ENCODE peak calls at places on chromosomes 12 and 14, in four cellular contexts. One of them, this sample, is unnamed.

GRCh38 chr12:28742791-28743190 is 406.3 kb upstream of the FAR2 start:
- DNase-seq in uterus: no peak
- DNase-seq in HFF-Myc: no peak
- DNase-seq in neural crest cell: no peak
- DNase-seq in this sample: no peak

GRCh38 chr14:35695647-35696046 is 113.4 kb downstream of the RALGAPA1 start:
- DNase-seq in neural crest cell: no peak
- DNase-seq in HFF-Myc: no peak
- DNase-seq in uterus: no peak
- DNase-seq in this sample: no peak

GRCh38 chr14:71415404-71415690 is 508.1 kb downstream of the PCNX1 start:
- DNase-seq in HFF-Myc: no peak
- DNase-seq in neural crest cell: no peak
- DNase-seq in uterus: no peak
- DNase-seq in this sample: no peak

GRCh38 chr12:6363330-6364036 is 11.9 kb downstream of the SCNN1A start:
- DNase-seq in neural crest cell: no peak
- DNase-seq in HFF-Myc: no peak
- DNase-seq in uterus: peak
- DNase-seq in this sample: peak

GRCh38 chr12:92070864-92071445 is 74.7 kb downstream of the BTG1 start:
- DNase-seq in uterus: peak
- DNase-seq in HFF-Myc: no peak
- DNase-seq in neural crest cell: no peak
- DNase-seq in this sample: no peak

GRCh38 chr12:21248679-21249078 is 86.0 kb downstream of the SLCO1A2 start:
- DNase-seq in neural crest cell: no peak
- DNase-seq in uterus: no peak
- DNase-seq in HFF-Myc: no peak
- DNase-seq in this sample: no peak

GRCh38 chr12:42862055-42862454 is 272.5 kb upstream of the PRICKLE1 start:
- DNase-seq in neural crest cell: no peak
- DNase-seq in uterus: no peak
- DNase-seq in HFF-Myc: no peak
- DNase-seq in this sample: no peak

GRCh38 chr12:90593596-90594290 is 361.2 kb downstream of the CCER1 start:
- DNase-seq in neural crest cell: no peak
- DNase-seq in HFF-Myc: no peak
- DNase-seq in uterus: no peak
- DNase-seq in this sample: no peak

GRCh38 chr12:94041833-94042232 is 106.5 kb upstream of the PLXNC1 start:
- DNase-seq in HFF-Myc: no peak
- DNase-seq in neural crest cell: no peak
- DNase-seq in uterus: no peak
- DNase-seq in this sample: no peak

DNA sequence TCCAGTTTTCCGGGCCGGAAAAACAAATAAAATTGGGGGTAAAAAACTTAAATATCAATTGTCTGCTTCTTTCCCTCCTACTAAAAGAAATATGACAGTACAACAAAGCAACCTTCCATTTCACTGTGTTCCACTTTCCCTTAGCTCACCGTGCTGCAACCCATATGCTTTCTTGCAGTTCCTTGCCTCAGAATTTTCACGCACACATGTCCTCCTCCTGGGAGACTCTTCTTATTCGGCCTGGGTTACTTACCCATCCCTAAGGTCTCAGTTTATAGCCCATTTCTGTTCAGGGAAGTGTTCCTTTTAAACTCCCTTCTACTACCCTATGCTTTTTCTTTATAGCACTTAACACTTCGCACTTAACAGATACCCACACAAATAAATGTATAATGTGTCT is 4.5 kb upstream of the MAGOHB start:
- DNase-seq in neural crest cell: no peak
- DNase-seq in HFF-Myc: no peak
- DNase-seq in uterus: no peak
- DNase-seq in this sample: no peak
- TF ChIP-seq CTCF in neural crest cell: no peak
- TF ChIP-seq CTCF in HFF-Myc: no peak
- TF ChIP-seq CTCF in uterus: no peak
- TF ChIP-seq CTCF in this sample: no peak

GRCh38 chr12:113092478-113093408 is 36.2 kb downstream of the DTX1 start:
- DNase-seq in uterus: no peak
- DNase-seq in neural crest cell: no peak
- DNase-seq in HFF-Myc: no peak
- DNase-seq in this sample: no peak
- TF ChIP-seq CTCF in uterus: no peak
- TF ChIP-seq CTCF in neural crest cell: peak
- TF ChIP-seq CTCF in HFF-Myc: no peak
- TF ChIP-seq CTCF in this sample: no peak

GRCh38 chr14:28773917-28774691 is 7.5 kb downstream of the FOXG1 start:
- DNase-seq in neural crest cell: no peak
- DNase-seq in HFF-Myc: no peak
- DNase-seq in uterus: no peak
- DNase-seq in this sample: no peak
- TF ChIP-seq CTCF in neural crest cell: peak
- TF ChIP-seq CTCF in HFF-Myc: peak
- TF ChIP-seq CTCF in uterus: no peak
- TF ChIP-seq CTCF in this sample: no peak

DNA sequence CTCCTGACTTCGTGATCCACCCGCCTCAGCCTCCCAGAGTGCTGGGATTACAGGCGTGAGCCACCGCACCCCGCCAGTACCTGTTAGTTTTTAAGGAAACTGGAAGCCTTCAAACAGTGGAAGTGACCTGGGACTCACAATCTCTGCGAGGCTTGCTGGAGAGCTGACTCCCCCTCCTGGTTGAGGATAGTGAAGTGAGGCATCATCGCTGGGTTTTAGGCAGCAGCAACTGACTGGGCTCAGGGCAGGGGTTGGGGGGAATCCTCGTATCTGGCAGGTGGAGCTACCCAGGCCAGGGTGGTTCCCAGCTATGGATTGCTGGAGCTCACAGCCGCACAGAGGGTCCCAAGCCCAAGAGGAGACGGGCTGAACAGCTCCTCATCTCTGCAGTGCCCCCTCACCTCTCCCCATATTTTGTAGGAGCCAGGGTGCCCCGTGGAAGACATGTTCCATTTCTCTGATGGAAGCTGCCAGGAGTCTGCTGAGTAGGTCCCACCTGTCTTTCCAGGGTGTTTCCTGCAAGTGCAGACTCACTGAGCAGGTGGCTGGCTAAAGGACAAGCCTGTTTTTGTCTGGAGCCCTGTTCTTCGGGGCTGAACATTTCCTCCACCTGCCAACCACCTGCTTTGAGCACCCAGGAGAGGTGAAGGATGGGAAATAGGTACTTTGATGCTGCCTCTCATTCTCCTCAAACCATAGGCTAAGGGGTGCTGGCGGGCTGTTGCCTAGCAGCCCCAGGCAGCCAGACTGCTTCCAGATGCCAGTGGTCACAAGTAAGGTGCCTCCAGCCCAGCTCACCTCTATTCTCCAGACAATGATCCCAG is 3.1 kb downstream of the AVIL start:
- DNase-seq in uterus: no peak
- DNase-seq in neural crest cell: no peak
- DNase-seq in HFF-Myc: no peak
- DNase-seq in this sample: no peak
- TF ChIP-seq CTCF in uterus: no peak
- TF ChIP-seq CTCF in neural crest cell: no peak
- TF ChIP-seq CTCF in HFF-Myc: peak
- TF ChIP-seq CTCF in this sample: no peak

GRCh38 chr12:46517579-46517962 is 145.0 kb upstream of the SLC38A2 start:
- DNase-seq in uterus: no peak
- DNase-seq in HFF-Myc: no peak
- DNase-seq in neural crest cell: no peak
- DNase-seq in this sample: no peak
- TF ChIP-seq CTCF in uterus: no peak
- TF ChIP-seq CTCF in HFF-Myc: no peak
- TF ChIP-seq CTCF in neural crest cell: no peak
- TF ChIP-seq CTCF in this sample: no peak

DNA sequence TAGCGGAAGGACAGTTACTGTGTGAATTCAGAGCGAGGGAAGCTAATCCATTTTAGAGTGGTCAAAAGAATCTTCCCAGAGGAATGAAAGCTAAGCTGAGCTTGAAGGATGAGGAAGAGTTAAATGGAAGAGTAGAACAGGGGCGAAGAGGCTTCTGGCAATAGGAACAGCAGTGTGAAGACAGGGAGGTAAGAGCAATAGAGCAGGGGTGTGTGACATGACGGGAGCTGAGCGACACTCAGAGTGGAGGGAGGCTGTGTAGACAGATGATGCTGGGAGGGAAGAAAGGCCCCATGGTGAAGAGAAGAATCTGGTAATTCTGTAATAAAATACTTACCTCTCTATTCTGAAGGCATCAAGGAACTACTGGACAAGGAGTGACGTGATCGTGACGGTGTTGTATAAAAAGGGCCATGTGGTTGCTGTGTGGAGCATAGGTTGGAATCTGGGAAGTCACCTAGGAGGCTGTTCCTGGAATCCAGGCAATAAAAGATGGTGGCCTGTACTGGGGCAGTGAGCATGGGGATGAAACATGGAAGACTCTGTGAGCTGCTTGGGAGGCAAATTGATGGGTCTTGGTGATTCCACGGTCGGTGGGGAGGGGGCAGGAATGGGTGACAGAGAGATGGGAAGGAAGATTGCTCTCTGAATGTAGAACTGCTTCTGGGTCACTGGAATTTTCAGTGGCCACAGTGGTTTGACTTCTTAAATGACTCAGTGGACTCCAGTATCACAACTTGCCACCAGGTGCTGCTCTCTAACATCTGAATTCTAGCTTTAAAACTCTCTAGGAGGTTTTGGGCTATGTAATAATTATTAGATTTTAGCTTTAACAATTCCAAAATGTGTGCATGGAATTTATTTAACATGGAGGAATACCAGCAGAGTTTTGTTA is 164.1 kb downstream of the ATP23 start:
- DNase-seq in HFF-Myc: no peak
- DNase-seq in neural crest cell: no peak
- DNase-seq in uterus: no peak
- DNase-seq in this sample: no peak
- TF ChIP-seq CTCF in HFF-Myc: peak
- TF ChIP-seq CTCF in neural crest cell: peak
- TF ChIP-seq CTCF in uterus: no peak
- TF ChIP-seq CTCF in this sample: no peak

DNA sequence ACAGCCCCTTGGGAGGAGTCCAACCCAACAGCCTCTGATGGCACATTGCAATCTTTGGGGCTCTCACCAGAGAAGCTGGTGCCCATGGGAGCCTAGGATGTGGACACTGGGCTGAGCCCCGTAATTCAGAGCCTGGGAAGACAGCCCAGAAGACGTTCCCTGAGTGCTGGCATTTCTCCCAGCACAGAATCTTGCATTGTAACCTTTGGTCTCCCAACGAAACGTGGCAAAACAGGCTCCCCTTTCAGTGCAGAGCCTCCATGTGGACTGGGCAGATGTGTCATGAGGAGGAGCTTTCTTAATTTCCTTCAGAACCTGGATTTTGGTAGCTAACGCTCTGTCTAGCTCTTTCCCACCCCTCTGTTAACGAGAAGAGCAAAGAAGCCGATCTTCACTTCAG is 26.3 kb downstream of the BATF start:
- DNase-seq in HFF-Myc: no peak
- DNase-seq in uterus: no peak
- DNase-seq in neural crest cell: no peak
- DNase-seq in this sample: no peak
- TF ChIP-seq CTCF in HFF-Myc: no peak
- TF ChIP-seq CTCF in uterus: no peak
- TF ChIP-seq CTCF in neural crest cell: no peak
- TF ChIP-seq CTCF in this sample: no peak

DNA sequence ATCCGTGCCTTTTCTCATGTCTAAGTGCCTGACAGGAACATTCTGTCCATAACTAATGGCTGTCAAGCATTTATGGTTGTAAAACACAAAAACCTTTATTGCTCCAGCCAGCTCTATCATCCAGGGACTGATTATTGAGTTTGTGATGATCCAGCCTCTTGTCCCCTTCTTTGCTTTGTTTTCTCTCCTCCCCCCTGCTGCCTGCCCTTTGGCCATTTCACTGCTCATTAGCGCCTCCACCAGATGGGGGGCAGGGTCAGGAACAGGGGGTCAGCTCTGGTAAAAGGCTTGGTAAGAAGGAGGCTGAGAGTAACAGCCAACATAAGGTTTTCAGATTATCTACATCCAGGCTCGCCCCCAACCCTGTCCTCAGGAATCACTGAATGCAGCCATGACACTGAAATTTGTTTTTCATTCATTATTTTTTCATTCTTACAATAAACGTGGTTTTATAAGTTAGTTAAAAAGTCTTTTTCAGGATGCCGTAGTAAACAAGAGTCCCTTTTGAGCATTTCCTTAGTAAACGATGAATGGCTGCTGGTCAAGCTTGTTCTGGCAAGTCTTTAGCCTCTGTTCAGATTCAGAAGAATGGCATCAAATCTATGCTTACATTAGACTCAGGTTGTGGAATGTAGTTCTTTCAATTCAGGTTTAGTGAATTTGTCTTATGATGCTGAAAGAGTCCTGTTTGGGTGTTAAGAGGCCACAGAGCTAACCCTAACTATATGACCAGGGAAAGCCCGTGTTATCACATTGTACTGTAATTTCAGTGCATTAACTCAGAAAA is 21.7 kb downstream of the HMGA2 start:
- DNase-seq in neural crest cell: no peak
- DNase-seq in HFF-Myc: no peak
- DNase-seq in uterus: no peak
- DNase-seq in this sample: no peak
- TF ChIP-seq CTCF in neural crest cell: no peak
- TF ChIP-seq CTCF in HFF-Myc: no peak
- TF ChIP-seq CTCF in uterus: no peak
- TF ChIP-seq CTCF in this sample: no peak